ENCODE peak calls at places on chromosomes 13 and 19, in five cellular contexts. Y is HTR-8/SVneo, G is T-cell, M is dorsolateral prefrontal cortex, Q is endothelial cell of umbilical vein. I is an unnamed sample.

GRCh38 chr19:3506384-3507340 is 551 bp downstream of the FZR1 start:
- DNase-seq in Y (no peak), G (peak; percentile 10), M (no peak), Q (peak; percentile 14), I (peak; percentile 24)

GRCh38 chr13:27583645-27584044 is 36.7 kb downstream of the LNX2 start:
- DNase-seq in Y (no peak), G (no peak), M (no peak), Q (peak; percentile 57), I (no peak)

GRCh38 chr13:109730832-109731335 is 55.5 kb downstream of the IRS2 start:
- DNase-seq in Y (no peak), G (no peak), M (no peak), Q (no peak), I (no peak)

GRCh38 chr13:44710576-44710975 is 134.4 kb upstream of the TSC22D1 start:
- DNase-seq in Y (peak; percentile 66), G (no peak), M (no peak), Q (peak; percentile 92), I (no peak)

GRCh38 chr13:42814868-42815267 is 33.5 kb downstream of the FAM216B start:
- DNase-seq in Y (peak; percentile 22), G (no peak), M (no peak), Q (no peak), I (no peak)

GRCh38 chr13:93364166-93364565 is 137.6 kb downstream of the GPC6 start:
- DNase-seq in Y (peak; percentile 2), G (no peak), M (no peak), Q (no peak), I (no peak)

GRCh38 chr13:114022876-114023275 is 49.0 kb upstream of the C13orf46 start:
- DNase-seq in Y (no peak), G (no peak), M (no peak), Q (no peak), I (no peak)

GRCh38 chr19:12954150-12954962 is 2.7 kb downstream of the GADD45GIP1 start:
- DNase-seq in Y (no peak), G (no peak), M (no peak), Q (no peak), I (no peak)

GRCh38 chr19:52889931-52890330 is 7.5 kb downstream of the ZNF320 start:
- DNase-seq in Y (no peak), G (no peak), M (no peak), Q (no peak), I (no peak)

GRCh38 chr19:58401825-58402433 is 6.5 kb downstream of the RNF225 start:
- DNase-seq in Y (no peak), G (no peak), M (no peak), Q (no peak), I (no peak)

GRCh38 chr19:47315125-47315821 is 5.6 kb downstream of the C5AR1 start:
- DNase-seq in Y (peak; percentile 93), G (no peak), M (no peak), Q (peak; percentile 11), I (no peak)

GRCh38 chr13:83996415-83996814 is 114.1 kb upstream of the SLITRK1 start:
- DNase-seq in Y (no peak), G (no peak), M (no peak), Q (no peak), I (no peak)

GRCh38 chr13:35760678-35761308 is 284.3 kb upstream of the MAB21L1 start:
- DNase-seq in Y (no peak), G (no peak), M (no peak), Q (no peak), I (no peak)

GRCh38 chr13:23987331-23987730 is 90.0 kb upstream of the C1QTNF9B start:
- DNase-seq in Y (no peak), G (no peak), M (no peak), Q (no peak), I (no peak)

GRCh38 chr13:35478384-35479222 is 2.1 kb upstream of the MAB21L1 start:
- DNase-seq in Y (no peak), G (no peak), M (no peak), Q (no peak), I (peak; percentile 52)

GRCh38 chr13:40640845-40641458 is 25.5 kb downstream of the FOXO1 start:
- DNase-seq in Y (no peak), G (no peak), M (no peak), Q (no peak), I (no peak)